ENCODE peak calls at places on chromosomes 3 and 15, in seven cellular contexts. One of them, this sample, is unnamed.

GRCh38 chr3:126923423-126923822 is 59.5 kb upstream of the PLXNA1 start:
- DNase-seq in right lobe of liver: no peak
- DNase-seq in HCT116: no peak
- DNase-seq in testis: no peak
- DNase-seq in A549: no peak
- DNase-seq in esophagus squamous epithelium: no peak
- DNase-seq in transverse colon: no peak
- DNase-seq in this sample: no peak

GRCh38 chr15:64636101-64636500 is 139.3 kb downstream of the RBPMS2 start:
- DNase-seq in right lobe of liver: no peak
- DNase-seq in HCT116: no peak
- DNase-seq in testis: no peak
- DNase-seq in A549: no peak
- DNase-seq in esophagus squamous epithelium: no peak
- DNase-seq in transverse colon: no peak
- DNase-seq in this sample: no peak

GRCh38 chr15:71079208-71080044 is 35.8 kb upstream of the THSD4 start:
- DNase-seq in right lobe of liver: no peak
- DNase-seq in HCT116: no peak
- DNase-seq in testis: no peak
- DNase-seq in A549: no peak
- DNase-seq in esophagus squamous epithelium: no peak
- DNase-seq in transverse colon: peak; percentile 52
- DNase-seq in this sample: no peak

GRCh38 chr3:11954312-11954934 is 49.8 kb upstream of the SYN2 start:
- DNase-seq in right lobe of liver: no peak
- DNase-seq in HCT116: no peak
- DNase-seq in testis: peak; percentile 66
- DNase-seq in A549: no peak
- DNase-seq in esophagus squamous epithelium: no peak
- DNase-seq in transverse colon: peak; percentile 58
- DNase-seq in this sample: no peak

GRCh38 chr15:40899536-40900207 is 5.4 kb downstream of the VPS18 start:
- DNase-seq in right lobe of liver: no peak
- DNase-seq in HCT116: no peak
- DNase-seq in testis: no peak
- DNase-seq in A549: no peak
- DNase-seq in esophagus squamous epithelium: no peak
- DNase-seq in transverse colon: no peak
- DNase-seq in this sample: no peak

GRCh38 chr15:90597477-90598052 is 67.8 kb downstream of the CRTC3 start:
- DNase-seq in right lobe of liver: no peak
- DNase-seq in HCT116: no peak
- DNase-seq in testis: no peak
- DNase-seq in A549: no peak
- DNase-seq in esophagus squamous epithelium: no peak
- DNase-seq in transverse colon: no peak
- DNase-seq in this sample: no peak

GRCh38 chr3:170092907-170093306 is 55.1 kb downstream of the GPR160 start:
- DNase-seq in right lobe of liver: no peak
- DNase-seq in HCT116: no peak
- DNase-seq in testis: no peak
- DNase-seq in A549: no peak
- DNase-seq in esophagus squamous epithelium: no peak
- DNase-seq in transverse colon: no peak
- DNase-seq in this sample: no peak

GRCh38 chr3:123660900-123661299 is 76.0 kb upstream of the HACD2 start:
- DNase-seq in right lobe of liver: peak; percentile 87
- DNase-seq in HCT116: no peak
- DNase-seq in testis: peak; percentile 98
- DNase-seq in A549: no peak
- DNase-seq in esophagus squamous epithelium: no peak
- DNase-seq in transverse colon: peak; percentile 91
- DNase-seq in this sample: peak; percentile 94

GRCh38 chr15:62770111-62770660 is 272.4 kb upstream of the TPM1 start:
- DNase-seq in right lobe of liver: no peak
- DNase-seq in HCT116: no peak
- DNase-seq in testis: no peak
- DNase-seq in A549: no peak
- DNase-seq in esophagus squamous epithelium: no peak
- DNase-seq in transverse colon: no peak
- DNase-seq in this sample: no peak

GRCh38 chr3:82973810-82974209 is 1212.4 kb upstream of the GBE1 start:
- DNase-seq in right lobe of liver: no peak
- DNase-seq in HCT116: no peak
- DNase-seq in testis: no peak
- DNase-seq in A549: no peak
- DNase-seq in esophagus squamous epithelium: no peak
- DNase-seq in transverse colon: no peak
- DNase-seq in this sample: no peak

GRCh38 chr15:50210462-50211264 is 28.7 kb downstream of the SLC27A2 start:
- DNase-seq in right lobe of liver: no peak
- DNase-seq in HCT116: no peak
- DNase-seq in testis: no peak
- DNase-seq in A549: no peak
- DNase-seq in esophagus squamous epithelium: no peak
- DNase-seq in transverse colon: peak; percentile 92
- DNase-seq in this sample: no peak

GRCh38 chr3:179272385-179272784 is 21.5 kb upstream of the KCNMB3 start:
- DNase-seq in right lobe of liver: no peak
- DNase-seq in HCT116: peak; percentile 1
- DNase-seq in testis: no peak
- DNase-seq in A549: no peak
- DNase-seq in esophagus squamous epithelium: no peak
- DNase-seq in transverse colon: no peak
- DNase-seq in this sample: peak; percentile 27

GRCh38 chr15:29475096-29475495 is 205.5 kb upstream of the NSMCE3 start:
- DNase-seq in right lobe of liver: no peak
- DNase-seq in HCT116: no peak
- DNase-seq in testis: no peak
- DNase-seq in A549: no peak
- DNase-seq in esophagus squamous epithelium: no peak
- DNase-seq in transverse colon: no peak
- DNase-seq in this sample: no peak

GRCh38 chr3:94525039-94525438 is 462.2 kb downstream of the NSUN3 start:
- DNase-seq in right lobe of liver: peak; percentile 63
- DNase-seq in HCT116: no peak
- DNase-seq in testis: peak; percentile 30
- DNase-seq in A549: no peak
- DNase-seq in esophagus squamous epithelium: no peak
- DNase-seq in transverse colon: no peak
- DNase-seq in this sample: no peak

GRCh38 chr3:143071776-143072175 is 47.8 kb upstream of the CHST2 start:
- DNase-seq in right lobe of liver: no peak
- DNase-seq in HCT116: no peak
- DNase-seq in testis: no peak
- DNase-seq in A549: no peak
- DNase-seq in esophagus squamous epithelium: no peak
- DNase-seq in transverse colon: no peak
- DNase-seq in this sample: no peak

GRCh38 chr3:37098884-37099283 is 75.5 kb downstream of the LRRFIP2 start:
- DNase-seq in right lobe of liver: no peak
- DNase-seq in HCT116: no peak
- DNase-seq in testis: no peak
- DNase-seq in A549: no peak
- DNase-seq in esophagus squamous epithelium: no peak
- DNase-seq in transverse colon: no peak
- DNase-seq in this sample: no peak

GRCh38 chr3:148467341-148467740 is 230.4 kb upstream of the AGTR1 start:
- DNase-seq in right lobe of liver: no peak
- DNase-seq in HCT116: no peak
- DNase-seq in testis: no peak
- DNase-seq in A549: no peak
- DNase-seq in esophagus squamous epithelium: no peak
- DNase-seq in transverse colon: no peak
- DNase-seq in this sample: no peak

GRCh38 chr3:46484911-46485696 is 12.7 kb upstream of the RTP3 start:
- DNase-seq in right lobe of liver: peak; percentile 30
- DNase-seq in HCT116: no peak
- DNase-seq in testis: no peak
- DNase-seq in A549: no peak
- DNase-seq in esophagus squamous epithelium: no peak
- DNase-seq in transverse colon: peak; percentile 45
- DNase-seq in this sample: no peak

GRCh38 chr3:179452166-179452544 is 885 bp upstream of the GNB4 start:
- DNase-seq in right lobe of liver: no peak
- DNase-seq in HCT116: no peak
- DNase-seq in testis: no peak
- DNase-seq in A549: no peak
- DNase-seq in esophagus squamous epithelium: no peak
- DNase-seq in transverse colon: no peak
- DNase-seq in this sample: no peak

GRCh38 chr15:73997986-73998385 is 3.5 kb downstream of the PML start:
- DNase-seq in right lobe of liver: no peak
- DNase-seq in HCT116: no peak
- DNase-seq in testis: no peak
- DNase-seq in A549: no peak
- DNase-seq in esophagus squamous epithelium: no peak
- DNase-seq in transverse colon: no peak
- DNase-seq in this sample: peak; percentile 14

GRCh38 chr15:73996267-73996666 is 1.8 kb downstream of the PML start:
- DNase-seq in right lobe of liver: no peak
- DNase-seq in HCT116: no peak
- DNase-seq in testis: no peak
- DNase-seq in A549: no peak
- DNase-seq in esophagus squamous epithelium: no peak
- DNase-seq in transverse colon: no peak
- DNase-seq in this sample: no peak

GRCh38 chr15:73994419-73994883 is at the start of gene PML:
- DNase-seq in right lobe of liver: peak; percentile 98
- DNase-seq in HCT116: peak; percentile 82
- DNase-seq in testis: peak; percentile 99
- DNase-seq in A549: peak; percentile 89
- DNase-seq in esophagus squamous epithelium: peak; percentile 88
- DNase-seq in transverse colon: peak; percentile 98
- DNase-seq in this sample: peak; percentile 97

GRCh38 chr15:73994912-73995622 is 551 bp downstream of the PML start:
- DNase-seq in right lobe of liver: peak; percentile 63
- DNase-seq in HCT116: no peak
- DNase-seq in testis: no peak
- DNase-seq in A549: no peak
- DNase-seq in esophagus squamous epithelium: no peak
- DNase-seq in transverse colon: peak; percentile 42
- DNase-seq in this sample: peak; percentile 71

GRCh38 chr15:73996939-73997338 is 2.4 kb downstream of the PML start:
- DNase-seq in right lobe of liver: no peak
- DNase-seq in HCT116: no peak
- DNase-seq in testis: no peak
- DNase-seq in A549: no peak
- DNase-seq in esophagus squamous epithelium: no peak
- DNase-seq in transverse colon: no peak
- DNase-seq in this sample: no peak
- H3K4me1 ChIP-seq in right lobe of liver: peaks cover 26% of the 10 kb centered on the region
- H3K4me1 ChIP-seq in HCT116: peaks cover 23% of the 10 kb centered on the region
- H3K4me1 ChIP-seq in testis: peaks cover 25% of the 10 kb centered on the region
- H3K4me1 ChIP-seq in A549: peaks cover 3% of the 10 kb centered on the region
- H3K4me1 ChIP-seq in esophagus squamous epithelium: peaks cover 86% of the 10 kb centered on the region
- H3K4me1 ChIP-seq in transverse colon: peaks cover 20% of the 10 kb centered on the region
- H3K4me1 ChIP-seq in this sample: peaks cover 78% of the 10 kb centered on the region

DNA sequence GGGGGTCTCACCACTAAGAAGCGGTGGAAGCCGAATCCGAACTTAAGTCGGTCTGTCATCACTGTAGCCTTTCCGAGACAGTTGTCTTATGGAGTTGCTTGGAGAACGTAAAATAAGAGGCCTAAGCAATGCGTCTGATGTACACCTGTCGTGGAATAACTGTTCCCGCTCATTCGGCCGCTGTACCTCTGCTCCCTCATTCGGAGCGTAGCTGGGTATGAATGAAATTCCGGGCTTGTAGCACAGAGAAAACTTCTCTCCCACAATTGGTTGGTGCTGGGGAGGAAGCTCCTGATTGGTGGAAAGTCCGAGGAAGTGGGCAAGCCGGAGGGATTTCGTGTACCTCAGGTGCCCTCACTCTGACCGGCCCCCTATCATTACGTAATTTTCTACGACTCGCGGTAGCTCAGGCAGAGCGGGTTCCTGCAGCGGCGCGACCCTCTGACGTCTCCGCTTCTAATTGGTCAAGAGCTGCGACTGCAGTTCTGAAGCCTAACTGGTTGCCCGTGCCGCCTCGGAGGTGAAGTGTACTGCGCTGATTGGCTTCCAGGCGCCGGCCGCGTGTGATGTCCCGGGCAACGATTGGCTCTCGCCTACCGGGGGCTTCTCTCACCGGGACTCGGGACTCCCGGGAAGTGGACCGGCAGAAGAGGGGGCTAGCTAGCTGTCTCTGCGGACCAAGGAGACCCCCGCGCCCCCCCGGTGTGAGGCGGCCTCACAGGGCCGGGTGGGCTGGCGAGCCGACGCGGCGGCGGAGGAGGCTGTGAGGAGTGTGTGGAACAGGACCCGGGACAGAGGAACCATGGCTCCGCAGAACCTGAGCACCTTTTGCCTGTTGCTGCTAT is at the start of gene DNAJB11:
- DNase-seq in right lobe of liver: peak; percentile 100
- DNase-seq in HCT116: peak; percentile 100
- DNase-seq in testis: peak; percentile 100
- DNase-seq in A549: peak; percentile 97
- DNase-seq in esophagus squamous epithelium: peak; percentile 94
- DNase-seq in transverse colon: peak; percentile 99
- DNase-seq in this sample: peak; percentile 100
- TF ChIP-seq POLR2A in right lobe of liver: peak; percentile 87
- TF ChIP-seq POLR2A in HCT116: peak; percentile 86
- TF ChIP-seq POLR2A in testis: peak; percentile 58
- TF ChIP-seq POLR2A in A549: peak; percentile 63
- TF ChIP-seq POLR2A in esophagus squamous epithelium: peak; percentile 50
- TF ChIP-seq POLR2A in transverse colon: peak; percentile 87
- TF ChIP-seq POLR2A in this sample: peak; percentile 92

DNA sequence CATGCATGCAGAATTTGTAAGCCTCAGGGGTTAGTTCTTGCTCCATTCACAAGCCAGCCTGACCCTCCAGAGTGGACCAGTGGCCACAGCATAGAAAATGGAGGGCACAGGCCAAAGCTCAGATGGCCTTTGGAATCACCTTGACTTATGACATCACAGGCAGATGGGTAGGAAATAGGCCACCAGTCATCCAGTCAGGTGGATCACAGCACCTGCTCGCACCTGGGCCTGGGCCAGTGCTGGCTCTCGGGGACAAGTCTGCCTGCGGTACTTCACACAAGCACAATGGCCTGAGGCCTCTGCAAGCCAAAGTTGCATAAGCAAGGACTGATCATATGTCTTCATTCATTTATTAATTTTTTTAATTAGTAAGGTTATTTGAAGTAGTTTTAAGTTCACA is 39.3 kb downstream of the PPCDC start:
- DNase-seq in right lobe of liver: no peak
- DNase-seq in HCT116: no peak
- DNase-seq in testis: no peak
- DNase-seq in A549: no peak
- DNase-seq in esophagus squamous epithelium: no peak
- DNase-seq in transverse colon: no peak
- DNase-seq in this sample: peak; percentile 20
- H3K4me1 ChIP-seq in right lobe of liver: no peaks in the 10 kb centered on the region
- H3K4me1 ChIP-seq in HCT116: peaks cover 31% of the 10 kb centered on the region
- H3K4me1 ChIP-seq in testis: peaks cover 62% of the 10 kb centered on the region
- H3K4me1 ChIP-seq in A549: peaks cover 4% of the 10 kb centered on the region
- H3K4me1 ChIP-seq in esophagus squamous epithelium: peaks cover 7% of the 10 kb centered on the region
- H3K4me1 ChIP-seq in transverse colon: no peaks in the 10 kb centered on the region
- H3K4me1 ChIP-seq in this sample: peaks cover 9% of the 10 kb centered on the region

DNA sequence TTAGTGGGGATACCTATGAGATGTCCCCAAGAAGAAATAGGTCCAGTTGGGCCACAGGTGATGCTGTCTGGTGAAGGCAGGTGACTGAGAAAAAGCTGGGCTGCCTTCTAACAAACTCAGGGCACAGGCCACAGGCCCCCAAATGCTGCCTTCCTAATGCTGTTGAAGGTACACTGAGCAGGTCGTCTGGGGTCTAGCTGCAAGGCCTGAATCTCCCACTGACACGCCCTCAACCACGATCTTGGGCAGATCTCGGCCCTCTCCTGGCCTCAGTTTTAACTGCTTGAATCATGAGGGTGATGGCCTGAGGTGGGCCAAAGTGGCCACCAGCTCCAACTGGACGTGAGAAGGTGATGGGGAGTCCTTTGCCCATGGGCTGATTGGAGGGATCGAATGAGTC is 2.1 kb upstream of the ACSBG1 start:
- DNase-seq in right lobe of liver: peak; percentile 23
- DNase-seq in HCT116: no peak
- DNase-seq in testis: no peak
- DNase-seq in A549: no peak
- DNase-seq in esophagus squamous epithelium: no peak
- DNase-seq in transverse colon: no peak
- DNase-seq in this sample: no peak
- TF ChIP-seq POLR2A in right lobe of liver: no peak
- TF ChIP-seq POLR2A in HCT116: no peak
- TF ChIP-seq POLR2A in testis: no peak
- TF ChIP-seq POLR2A in A549: no peak
- TF ChIP-seq POLR2A in esophagus squamous epithelium: no peak
- TF ChIP-seq POLR2A in transverse colon: no peak
- TF ChIP-seq POLR2A in this sample: no peak